ENCODE peak calls at places on chromosome 1, in five cellular contexts. C, N, I, U and M are unnamed samples.

GRCh38 chr1:76186617-76187016 is 112.1 kb downstream of the ST6GALNAC3 start:
- DNase-seq in N (no peak), U (no peak), C (no peak), I (no peak), M (no peak)

GRCh38 chr1:70990460-70991253 is 57.0 kb downstream of the PTGER3 start:
- DNase-seq in I (no peak), C (no peak), N (no peak), U (no peak), M (no peak)

GRCh38 chr1:64403331-64403730 is 66.6 kb upstream of the CACHD1 start:
- DNase-seq in C (peak), U (no peak), I (no peak), N (no peak), M (no peak)

GRCh38 chr1:153615406-153615805 is 719 bp downstream of the S100A14 start:
- DNase-seq in I (no peak), C (no peak), N (no peak), U (no peak), M (no peak)

GRCh38 chr1:99535470-99536164 is 110.3 kb upstream of the PALMD start:
- DNase-seq in I (no peak), N (no peak), U (no peak), C (no peak), M (no peak)

GRCh38 chr1:39865762-39866161 is 17.5 kb downstream of the TRIT1 start:
- DNase-seq in I (no peak), C (no peak), U (no peak), N (no peak), M (no peak)

GRCh38 chr1:212727386-212728181 is 27.9 kb upstream of the BATF3 start:
- DNase-seq in U (no peak), C (no peak), N (no peak), I (no peak), M (peak)

GRCh38 chr1:56572334-56573050 is 6.9 kb downstream of the PLPP3 start:
- DNase-seq in N (no peak), U (peak), C (no peak), I (no peak), M (no peak)

GRCh38 chr1:8202182-8202905 is 115.6 kb upstream of the SLC45A1 start:
- DNase-seq in C (peak), U (no peak), I (no peak), N (no peak), M (no peak)

GRCh38 chr1:32894681-32895080 is 6.5 kb downstream of the TMEM54 start:
- DNase-seq in U (no peak), I (peak), N (no peak), C (no peak), M (no peak)